ENCODE peak calls at places on chromosome 15, in four cellular contexts. K is suprapubic skin, L is aorta, T is body of pancreas. R is an unnamed sample.

GRCh38 chr15:82999905-83000671 is 11.4 kb downstream of the C15orf40 start:
- DNase-seq in K (no peak), L (no peak), T (peak), R (no peak)

GRCh38 chr15:64865998-64866520 is 24.3 kb downstream of the PLEKHO2 start:
- DNase-seq in K (no peak), L (peak), T (no peak), R (no peak)

GRCh38 chr15:101169457-101170071 is 82.3 kb downstream of the CHSY1 start:
- DNase-seq in K (peak), L (peak), T (no peak), R (no peak)

GRCh38 chr15:87597346-87598052 is 659.0 kb downstream of the NTRK3 start:
- DNase-seq in K (no peak), L (no peak), T (no peak), R (no peak)

GRCh38 chr15:68511073-68511991 is 67.5 kb upstream of the CORO2B start:
- DNase-seq in K (no peak), L (peak), T (peak), R (peak)

GRCh38 chr15:59124261-59124660 is 19.3 kb downstream of the CCNB2 start:
- DNase-seq in K (no peak), L (no peak), T (no peak), R (no peak)

GRCh38 chr15:80578871-80579270 is 116.2 kb upstream of the ABHD17C start:
- DNase-seq in K (no peak), L (no peak), T (no peak), R (no peak)

GRCh38 chr15:99467338-99467720 is 98.5 kb upstream of the MEF2A start:
- DNase-seq in K (no peak), L (no peak), T (no peak), R (no peak)

GRCh38 chr15:33584797-33585196 is 274.0 kb downstream of the RYR3 start:
- DNase-seq in K (no peak), L (no peak), T (no peak), R (no peak)

GRCh38 chr15:88630798-88631463 is 7.9 kb upstream of the ISG20 start:
- DNase-seq in K (no peak), L (no peak), T (no peak), R (no peak)

GRCh38 chr15:70262171-70262570 is 164.5 kb upstream of the TLE3 start:
- DNase-seq in K (no peak), L (peak), T (no peak), R (no peak)

GRCh38 chr15:72859757-72860145 is 76.2 kb upstream of the ADPGK start:
- DNase-seq in K (no peak), L (no peak), T (no peak), R (no peak)

GRCh38 chr15:89429986-89430385 is 66.4 kb downstream of the RHCG start:
- DNase-seq in K (no peak), L (no peak), T (no peak), R (no peak)

GRCh38 chr15:69976366-69976994 is 121.2 kb downstream of the TLE3 start:
- DNase-seq in K (no peak), L (no peak), T (peak), R (peak)

GRCh38 chr15:51848811-51849210 is 19.4 kb downstream of the TMOD3 start:
- DNase-seq in K (no peak), L (no peak), T (no peak), R (no peak)

GRCh38 chr15:38861108-38861507 is 296.5 kb upstream of the RASGRP1 start:
- DNase-seq in K (no peak), L (no peak), T (no peak), R (no peak)

GRCh38 chr15:78937132-78937739 is 7.6 kb downstream of the CTSH start:
- DNase-seq in K (peak), L (peak), T (peak), R (no peak)

GRCh38 chr15:87089551-87089950 is 1009.9 kb downstream of the AGBL1 start:
- DNase-seq in K (no peak), L (no peak), T (no peak), R (no peak)

GRCh38 chr15:41927516-41927915 is 33.7 kb upstream of the SPTBN5 start:
- DNase-seq in K (no peak), L (no peak), T (no peak), R (no peak)

GRCh38 chr15:41930867-41931222 is 37.0 kb upstream of the SPTBN5 start:
- DNase-seq in K (no peak), L (no peak), T (no peak), R (no peak)

GRCh38 chr15:41930221-41930866 is 36.5 kb upstream of the SPTBN5 start:
- DNase-seq in K (no peak), L (peak), T (peak), R (no peak)

GRCh38 chr15:41928100-41928499 is 34.2 kb upstream of the SPTBN5 start:
- DNase-seq in K (no peak), L (no peak), T (no peak), R (no peak)

GRCh38 chr15:41928637-41929620 is 35.1 kb upstream of the SPTBN5 start:
- DNase-seq in K (no peak), L (peak), T (no peak), R (peak)
- H3K4me3 ChIP-seq in K (no peak), L (no peak), T (no peak), R (no peak)

GRCh38 chr15:45114076-45114750 is at the start of the genes DUOX2 and DUOXA2:
- DNase-seq in K (no peak), L (no peak), T (no peak), R (no peak)
- H3K4me3 ChIP-seq in K (peak), L (no peak), T (no peak), R (no peak)

GRCh38 chr15:40789999-40790398 is 16.9 kb upstream of the ZFYVE19 start:
- DNase-seq in K (no peak), L (peak), T (no peak), R (no peak)

GRCh38 chr15:40787344-40787841 is 17.6 kb downstream of the C15orf62 start:
- DNase-seq in K (no peak), L (peak), T (peak), R (peak)

GRCh38 chr15:40785814-40786213 is 16.0 kb downstream of the C15orf62 start:
- DNase-seq in K (no peak), L (no peak), T (no peak), R (no peak)

GRCh38 chr15:40789119-40789518 is 17.8 kb upstream of the ZFYVE19 start:
- DNase-seq in K (no peak), L (peak), T (no peak), R (no peak)

DNA sequence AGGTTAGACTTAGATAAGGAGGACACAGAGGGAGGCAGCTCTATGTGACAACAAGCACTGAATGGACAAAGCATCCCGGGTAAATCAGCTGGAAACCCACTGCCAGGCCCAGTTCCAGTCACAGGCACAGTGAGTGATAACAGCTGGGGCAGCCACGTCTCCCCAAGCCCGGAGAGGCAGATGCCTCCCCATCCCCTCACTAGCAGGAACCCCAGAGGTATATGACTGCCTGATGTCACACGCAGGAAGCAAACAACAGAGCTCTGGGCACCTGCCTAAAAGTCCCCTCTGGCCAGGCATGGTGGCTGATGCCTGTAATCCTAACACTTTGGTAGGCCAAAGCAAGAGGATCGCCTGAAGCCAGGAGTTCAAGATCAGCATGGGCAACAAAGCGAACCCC is 18.2 kb downstream of the C15orf62 start:
- DNase-seq in K (no peak), L (peak), T (peak), R (no peak)
- H3K4me3 ChIP-seq in K (no peak), L (no peak), T (no peak), R (no peak)

DNA sequence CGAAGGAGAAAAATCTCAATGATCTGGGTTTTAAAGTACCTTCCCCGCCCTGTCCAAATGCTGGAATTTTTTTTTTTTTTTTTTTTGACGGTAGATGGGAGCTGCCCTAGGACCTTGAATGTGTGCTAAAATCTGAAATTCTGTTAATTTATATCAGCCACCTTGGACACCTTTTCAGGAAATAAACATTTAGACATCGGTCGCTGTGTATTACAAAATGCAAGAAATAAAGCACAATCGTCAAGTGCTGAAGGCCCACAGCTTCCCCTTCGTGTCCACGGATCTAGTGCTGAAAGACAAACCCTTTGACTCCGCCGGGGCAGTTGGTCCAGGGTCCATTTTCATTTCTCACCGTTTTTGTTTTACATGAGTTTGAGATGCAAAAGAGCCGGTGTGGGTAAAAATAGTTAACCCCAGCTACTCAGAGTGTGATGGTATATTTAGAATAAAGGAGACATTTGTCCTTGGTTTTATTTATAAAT is 90.2 kb upstream of the CHD2 start:
- DNase-seq in K (no peak), L (peak), T (peak), R (no peak)
- H3K4me3 ChIP-seq in K (peak), L (peak), T (peak), R (peak)

GRCh38 chr15:34793071-34793470 is 2.3 kb downstream of the ACTC1 start:
- DNase-seq in K (no peak), L (no peak), T (no peak), R (no peak)
- H3K4me3 ChIP-seq in K (no peak), L (no peak), T (no peak), R (no peak)

DNA sequence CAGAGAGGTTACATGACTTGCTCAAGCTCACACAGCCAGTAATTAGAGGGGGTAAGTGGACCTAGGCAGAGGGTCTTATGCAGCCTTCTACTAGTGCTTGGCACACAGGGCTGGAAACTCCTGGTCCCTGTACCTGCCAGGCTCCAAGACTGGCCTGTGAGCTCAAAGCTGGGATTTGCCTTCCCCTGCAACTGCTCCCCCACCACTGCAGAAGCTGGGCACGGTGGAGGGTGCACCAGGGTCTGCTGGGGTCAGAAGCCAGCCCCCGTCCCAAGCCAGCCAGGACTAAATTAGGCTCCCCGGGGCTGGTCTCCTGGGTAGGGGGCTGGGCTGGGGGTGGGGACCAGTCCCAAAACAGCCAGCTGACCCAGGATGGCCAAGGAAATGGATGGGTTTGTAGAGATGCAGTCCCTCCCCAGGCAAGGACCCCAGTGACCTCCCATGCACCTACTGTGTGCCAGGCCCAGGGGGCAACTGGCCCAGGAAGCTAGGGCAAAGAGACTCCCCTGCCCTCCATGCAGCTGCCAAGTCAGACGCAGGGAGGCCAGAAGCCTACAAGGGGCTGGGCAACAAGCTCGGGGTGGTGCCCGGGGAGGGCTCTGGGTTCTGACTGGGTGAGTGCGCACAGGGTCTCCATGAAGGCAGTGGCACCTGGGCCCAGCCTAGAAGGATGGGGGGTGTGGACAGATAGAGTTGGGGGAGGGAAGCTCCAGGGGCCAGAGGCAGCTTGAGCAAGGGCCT is 51.8 kb upstream of the LINGO1 start:
- DNase-seq in K (no peak), L (no peak), T (no peak), R (no peak)
- H3K4me3 ChIP-seq in K (no peak), L (no peak), T (no peak), R (no peak)

GRCh38 chr15:96353931-96354730 is 23.6 kb downstream of the NR2F2 start:
- DNase-seq in K (no peak), L (peak), T (no peak), R (peak)
- H3K4me3 ChIP-seq in K (peak), L (peak), T (no peak), R (peak)

DNA sequence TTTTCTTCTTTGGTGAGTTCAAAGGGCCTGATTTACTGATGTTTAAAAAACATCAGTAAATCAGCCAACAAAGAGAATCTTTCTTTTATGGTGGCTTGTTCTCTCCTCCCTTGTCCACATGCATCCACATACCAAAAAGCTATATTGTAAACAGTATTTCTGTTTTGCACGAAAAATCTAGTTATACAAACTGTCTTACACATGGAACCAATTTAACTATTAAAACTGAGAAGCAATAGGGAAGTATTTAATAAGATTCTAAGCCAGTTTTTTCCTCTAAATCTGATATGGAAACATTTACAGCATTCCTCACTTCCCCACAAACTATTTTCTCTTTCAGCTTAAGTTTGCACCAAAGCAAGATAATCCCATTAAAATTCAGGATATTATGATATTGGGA is 110.8 kb upstream of the ICE2 start:
- DNase-seq in K (no peak), L (no peak), T (no peak), R (no peak)
- H3K4me3 ChIP-seq in K (peak), L (no peak), T (no peak), R (no peak)

GRCh38 chr15:66588537-66588936 is 22.7 kb upstream of the LCTL start:
- DNase-seq in K (no peak), L (no peak), T (no peak), R (no peak)

GRCh38 chr15:66588971-66589370 is 23.2 kb upstream of the LCTL start:
- DNase-seq in K (no peak), L (no peak), T (no peak), R (no peak)

GRCh38 chr15:66587020-66587419 is 21.2 kb upstream of the LCTL start:
- DNase-seq in K (no peak), L (no peak), T (no peak), R (no peak)

GRCh38 chr15:66587749-66588148 is 22.0 kb upstream of the LCTL start:
- DNase-seq in K (no peak), L (no peak), T (no peak), R (no peak)

GRCh38 chr15:66586155-66586976 is 20.6 kb upstream of the LCTL start:
- DNase-seq in K (no peak), L (no peak), T (no peak), R (no peak)
- H3K4me3 ChIP-seq in K (no peak), L (no peak), T (no peak), R (no peak)

GRCh38 chr15:25072857-25073476 is 118.2 kb downstream of the SNRPN start:
- DNase-seq in K (no peak), L (no peak), T (no peak), R (no peak)

GRCh38 chr15:25067725-25068309 is 113.0 kb downstream of the SNRPN start:
- DNase-seq in K (no peak), L (no peak), T (no peak), R (no peak)

GRCh38 chr15:25068696-25069095 is 113.9 kb downstream of the SNRPN start:
- DNase-seq in K (no peak), L (no peak), T (no peak), R (no peak)

GRCh38 chr15:25066708-25067107 is 111.9 kb downstream of the SNRPN start:
- DNase-seq in K (no peak), L (no peak), T (no peak), R (no peak)

GRCh38 chr15:25070357-25070963 is 115.7 kb downstream of the SNRPN start:
- DNase-seq in K (no peak), L (no peak), T (no peak), R (no peak)
- H3K4me3 ChIP-seq in K (no peak), L (no peak), T (no peak), R (no peak)